ENCODE peak calls at places on chromosomes 4 and X, in four cellular contexts. F is AML-193; L is CD4-positive, alpha-beta memory T cell; B is endothelial cell. V is an unnamed sample.

GRCh38 chr4:70399319-70399718 is 1.6 kb downstream of the OPRPN start:
- DNase-seq in F (no peak), L (no peak), B (no peak), V (no peak)

GRCh38 chrX:46820391-46821100 is 16.3 kb upstream of the RP2 start:
- DNase-seq in F (no peak), L (no peak), B (no peak), V (no peak)

GRCh38 chr4:127782025-127782274 is 172 bp upstream of the HSPA4L start:
- DNase-seq in F (no peak), L (no peak), B (peak; percentile 90), V (no peak)

GRCh38 chr4:153513596-153513995 is 47.4 kb downstream of the TMEM131L start:
- DNase-seq in F (no peak), L (no peak), B (no peak), V (no peak)

GRCh38 chrX:16696956-16697355 is 15.5 kb downstream of the CTPS2 start:
- DNase-seq in F (no peak), L (no peak), B (no peak), V (no peak)

GRCh38 chr4:54439831-54440243 is 210.7 kb downstream of the PDGFRA start:
- DNase-seq in F (peak; percentile 20), L (no peak), B (no peak), V (no peak)

GRCh38 chrX:80879143-80879542 is 69.5 kb upstream of the BRWD3 start:
- DNase-seq in F (no peak), L (no peak), B (no peak), V (no peak)

GRCh38 chr4:143282170-143282760 is 54.4 kb upstream of the GAB1 start:
- DNase-seq in F (no peak), L (no peak), B (no peak), V (no peak)

GRCh38 chr4:158778712-158779111 is 9.9 kb downstream of the FNIP2 start:
- DNase-seq in F (no peak), L (no peak), B (no peak), V (no peak)

GRCh38 chrX:110015915-110016314 is 13.0 kb downstream of the TMEM164 start:
- DNase-seq in F (no peak), L (no peak), B (no peak), V (no peak)

GRCh38 chr4:25792200-25792791 is 70.5 kb downstream of the SEL1L3 start:
- DNase-seq in F (peak; percentile 2), L (no peak), B (peak; percentile 58), V (no peak)

GRCh38 chr4:140654516-140654855 is 85.7 kb upstream of the UCP1 start:
- DNase-seq in F (no peak), L (no peak), B (no peak), V (no peak)

GRCh38 chr4:153067376-153067775 is 131.3 kb downstream of the FHDC1 start:
- DNase-seq in F (no peak), L (no peak), B (no peak), V (no peak)

GRCh38 chrX:53445977-53446376 is 11.8 kb upstream of the HSD17B10 start:
- DNase-seq in F (peak; percentile 41), L (peak; percentile 31), B (peak; percentile 36), V (no peak)

GRCh38 chr4:10040049-10040892 is 19.0 kb upstream of the SLC2A9 start:
- DNase-seq in F (no peak), L (no peak), B (no peak), V (no peak)

GRCh38 chr4:25863347-25863784 is 578 bp upstream of the SEL1L3 start:
- DNase-seq in F (no peak), L (no peak), B (peak; percentile 17), V (no peak)

GRCh38 chrX:150167482-150168324 is 195.4 kb upstream of the MAMLD1 start:
- DNase-seq in F (no peak), L (no peak), B (no peak), V (no peak)

GRCh38 chrX:109812236-109812635 is 79.2 kb upstream of the ACSL4 start:
- DNase-seq in F (no peak), L (no peak), B (no peak), V (no peak)

GRCh38 chr4:140971077-140971792 is 162.0 kb downstream of the RNF150 start:
- DNase-seq in F (no peak), L (no peak), B (no peak), V (no peak)

GRCh38 chrX:6227445-6227820 is 1.2 kb downstream of the NLGN4X start:
- DNase-seq in F (no peak), L (no peak), B (peak; percentile 5), V (no peak)

GRCh38 chr4:69524708-69525107 is 29.0 kb upstream of the UGT2B4 start:
- DNase-seq in F (no peak), L (no peak), B (no peak), V (no peak)

GRCh38 chr4:176778063-176778462 is 14.7 kb downstream of the VEGFC start:
- DNase-seq in F (no peak), L (no peak), B (no peak), V (no peak)

GRCh38 chr4:81166431-81166830 is 48.6 kb downstream of the PRKG2 start:
- DNase-seq in F (no peak), L (no peak), B (no peak), V (no peak)

GRCh38 chr4:181860157-181860556 is 383.0 kb upstream of the TENM3 start:
- DNase-seq in F (no peak), L (no peak), B (no peak), V (no peak)

GRCh38 chr4:128286474-128287158 is 997 bp downstream of the PGRMC2 start:
- DNase-seq in F (peak; percentile 60), L (peak; percentile 55), B (no peak), V (no peak)

GRCh38 chr4:5435201-5435600 is 273.2 kb downstream of the EVC2 start:
- DNase-seq in F (no peak), L (no peak), B (no peak), V (no peak)

GRCh38 chr4:3225946-3226345 is 23.0 kb upstream of the MSANTD1 start:
- DNase-seq in F (no peak), L (no peak), B (no peak), V (no peak)

GRCh38 chr4:16443504-16444088 is 217.3 kb upstream of the TAPT1 start:
- DNase-seq in F (peak; percentile 37), L (peak; percentile 3), B (peak; percentile 9), V (no peak)

GRCh38 chr4:10655968-10656367 is 28.6 kb downstream of the CLNK start:
- DNase-seq in F (no peak), L (no peak), B (no peak), V (no peak)

GRCh38 chr4:147820975-147821374 is 89.1 kb downstream of the ARHGAP10 start:
- DNase-seq in F (no peak), L (no peak), B (no peak), V (no peak)